ENCODE peak calls at places on chromosome 19, in seven cellular contexts. One of them, this sample, is unnamed. For H3K4me1, the result is how much of the 10 kb centered on the place peaks cover.

GRCh38 chr19:37218592-37218935 is 550 bp downstream of the ZNF383 start:
- DNase-seq in IMR-90: peak
- DNase-seq in pancreas: no peak
- DNase-seq in lung: no peak
- DNase-seq in upper lobe of left lung: no peak
- DNase-seq in A549: no peak
- DNase-seq in suprapubic skin: no peak
- DNase-seq in this sample: no peak

GRCh38 chr19:49091391-49092038 is 6.3 kb downstream of the SNRNP70 start:
- DNase-seq in upper lobe of left lung: no peak
- DNase-seq in A549: no peak
- DNase-seq in suprapubic skin: no peak
- DNase-seq in pancreas: no peak
- DNase-seq in IMR-90: no peak
- DNase-seq in lung: no peak
- DNase-seq in this sample: no peak

GRCh38 chr19:33963514-33963913 is 166.8 kb downstream of the KCTD15 start:
- DNase-seq in suprapubic skin: no peak
- DNase-seq in A549: no peak
- DNase-seq in upper lobe of left lung: no peak
- DNase-seq in pancreas: no peak
- DNase-seq in IMR-90: no peak
- DNase-seq in lung: no peak
- DNase-seq in this sample: no peak

GRCh38 chr19:47518139-47518538 is 3.3 kb upstream of the NAPA start:
- DNase-seq in upper lobe of left lung: no peak
- DNase-seq in lung: no peak
- DNase-seq in A549: no peak
- DNase-seq in IMR-90: no peak
- DNase-seq in suprapubic skin: no peak
- DNase-seq in pancreas: no peak
- DNase-seq in this sample: peak

GRCh38 chr19:12786149-12786870 is 5.0 kb upstream of the JUNB start:
- DNase-seq in pancreas: no peak
- DNase-seq in lung: peak
- DNase-seq in IMR-90: no peak
- DNase-seq in suprapubic skin: no peak
- DNase-seq in upper lobe of left lung: peak
- DNase-seq in A549: peak
- DNase-seq in this sample: no peak

GRCh38 chr19:45400192-45400591 is 4.7 kb downstream of the PPP1R13L start:
- DNase-seq in IMR-90: no peak
- DNase-seq in lung: no peak
- DNase-seq in pancreas: no peak
- DNase-seq in suprapubic skin: no peak
- DNase-seq in A549: no peak
- DNase-seq in upper lobe of left lung: no peak
- DNase-seq in this sample: no peak

GRCh38 chr19:40663712-40664692 is 26.4 kb downstream of the NUMBL start:
- DNase-seq in upper lobe of left lung: no peak
- DNase-seq in IMR-90: peak
- DNase-seq in lung: no peak
- DNase-seq in A549: no peak
- DNase-seq in pancreas: no peak
- DNase-seq in suprapubic skin: no peak
- DNase-seq in this sample: no peak

GRCh38 chr19:44597131-44597491 is 16.3 kb upstream of the IGSF23 start:
- DNase-seq in upper lobe of left lung: no peak
- DNase-seq in pancreas: no peak
- DNase-seq in A549: no peak
- DNase-seq in suprapubic skin: no peak
- DNase-seq in lung: no peak
- DNase-seq in IMR-90: no peak
- DNase-seq in this sample: no peak

GRCh38 chr19:2507109-2507508 is 31.2 kb downstream of the GADD45B start:
- DNase-seq in lung: peak
- DNase-seq in suprapubic skin: no peak
- DNase-seq in IMR-90: peak
- DNase-seq in pancreas: no peak
- DNase-seq in A549: peak
- DNase-seq in upper lobe of left lung: peak
- DNase-seq in this sample: no peak

GRCh38 chr19:49110567-49110966 is 3.6 kb upstream of the LIN7B start:
- DNase-seq in lung: no peak
- DNase-seq in upper lobe of left lung: no peak
- DNase-seq in pancreas: no peak
- DNase-seq in suprapubic skin: no peak
- DNase-seq in IMR-90: peak
- DNase-seq in A549: no peak
- DNase-seq in this sample: no peak

GRCh38 chr19:49988433-49988832 is 27.5 kb upstream of the SIGLEC11 start:
- DNase-seq in pancreas: peak
- DNase-seq in suprapubic skin: no peak
- DNase-seq in lung: no peak
- DNase-seq in upper lobe of left lung: no peak
- DNase-seq in IMR-90: peak
- DNase-seq in A549: no peak
- DNase-seq in this sample: no peak

GRCh38 chr19:5960005-5961001 is 17.6 kb downstream of the RANBP3 start:
- DNase-seq in upper lobe of left lung: no peak
- DNase-seq in lung: no peak
- DNase-seq in IMR-90: no peak
- DNase-seq in suprapubic skin: no peak
- DNase-seq in A549: no peak
- DNase-seq in pancreas: no peak
- DNase-seq in this sample: no peak

GRCh38 chr19:5191091-5191490 is 149.5 kb downstream of the PTPRS start:
- DNase-seq in suprapubic skin: no peak
- DNase-seq in upper lobe of left lung: no peak
- DNase-seq in A549: no peak
- DNase-seq in lung: no peak
- DNase-seq in pancreas: no peak
- DNase-seq in IMR-90: no peak
- DNase-seq in this sample: no peak

GRCh38 chr19:43425567-43426392 is 11.1 kb downstream of the TEX101 start:
- DNase-seq in upper lobe of left lung: no peak
- DNase-seq in lung: no peak
- DNase-seq in suprapubic skin: no peak
- DNase-seq in A549: peak
- DNase-seq in IMR-90: peak
- DNase-seq in pancreas: no peak
- DNase-seq in this sample: no peak

GRCh38 chr19:19643158-19644053 is at the start of gene GMIP:
- DNase-seq in upper lobe of left lung: peak
- DNase-seq in suprapubic skin: no peak
- DNase-seq in A549: peak
- DNase-seq in IMR-90: peak
- DNase-seq in lung: peak
- DNase-seq in pancreas: peak
- DNase-seq in this sample: peak

GRCh38 chr19:33396701-33397535 is 23.4 kb downstream of the CEBPG start:
- DNase-seq in IMR-90: no peak
- DNase-seq in A549: no peak
- DNase-seq in lung: no peak
- DNase-seq in pancreas: peak
- DNase-seq in upper lobe of left lung: no peak
- DNase-seq in suprapubic skin: no peak
- DNase-seq in this sample: no peak

GRCh38 chr19:55153652-55154264 is 3.8 kb downstream of the TNNI3 start:
- DNase-seq in suprapubic skin: no peak
- DNase-seq in IMR-90: no peak
- DNase-seq in pancreas: no peak
- DNase-seq in lung: no peak
- DNase-seq in A549: peak
- DNase-seq in upper lobe of left lung: no peak
- DNase-seq in this sample: no peak

GRCh38 chr19:55158423-55158822 is 891 bp upstream of the TNNI3 start:
- DNase-seq in IMR-90: no peak
- DNase-seq in upper lobe of left lung: no peak
- DNase-seq in suprapubic skin: no peak
- DNase-seq in lung: no peak
- DNase-seq in A549: no peak
- DNase-seq in pancreas: no peak
- DNase-seq in this sample: no peak

GRCh38 chr19:55157064-55157908 is at the start of gene TNNI3:
- DNase-seq in suprapubic skin: no peak
- DNase-seq in A549: no peak
- DNase-seq in pancreas: no peak
- DNase-seq in lung: no peak
- DNase-seq in IMR-90: no peak
- DNase-seq in upper lobe of left lung: no peak
- DNase-seq in this sample: no peak

GRCh38 chr19:55158848-55159793 is 1.6 kb upstream of the TNNI3 start:
- DNase-seq in IMR-90: no peak
- DNase-seq in suprapubic skin: no peak
- DNase-seq in A549: peak
- DNase-seq in lung: no peak
- DNase-seq in pancreas: no peak
- DNase-seq in upper lobe of left lung: no peak
- DNase-seq in this sample: no peak

DNA sequence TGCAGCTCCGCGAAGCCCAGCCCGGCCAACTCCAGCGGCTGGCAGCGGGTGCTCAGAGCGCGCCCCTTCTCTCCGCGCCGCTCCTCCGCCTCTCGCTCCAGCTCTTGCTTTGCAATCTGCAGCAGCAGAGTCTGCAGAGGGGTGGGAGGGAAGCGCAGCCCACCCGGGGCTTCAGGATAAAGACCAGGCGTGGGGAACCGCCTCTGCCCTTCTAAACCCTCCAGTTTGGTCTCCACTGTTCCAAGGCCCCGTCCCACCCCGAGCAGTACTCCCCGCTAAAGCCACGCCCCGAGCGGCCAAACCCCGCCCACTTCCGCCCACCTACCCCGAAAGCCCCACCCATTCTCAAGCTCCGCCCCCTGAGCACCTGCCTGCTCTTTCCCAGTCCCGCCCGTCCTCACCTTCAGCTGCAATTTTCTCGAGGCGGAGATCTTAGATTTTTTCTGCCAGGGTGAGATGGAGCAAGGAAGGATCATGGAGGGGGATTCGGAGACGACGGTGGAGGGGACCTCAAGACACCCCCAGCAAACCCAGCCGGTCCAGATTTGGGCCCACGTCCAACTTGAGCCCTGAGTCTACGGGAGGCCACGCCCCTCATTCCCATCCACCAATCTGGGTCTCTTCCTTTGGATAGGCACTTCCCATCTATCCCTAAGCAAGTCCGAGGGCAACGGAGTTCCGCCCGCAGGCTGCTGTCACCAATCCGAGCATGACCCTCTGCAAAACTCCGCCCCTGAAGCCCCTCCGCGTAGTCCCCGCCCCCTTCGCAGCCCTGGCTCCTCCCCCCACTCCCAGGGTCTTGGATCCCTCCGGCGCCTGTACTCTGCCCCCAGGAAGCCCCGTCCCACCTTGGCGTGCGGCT is 1.1 kb downstream of the TNNI3 start:
- DNase-seq in upper lobe of left lung: peak
- DNase-seq in suprapubic skin: no peak
- DNase-seq in lung: peak
- DNase-seq in pancreas: peak
- DNase-seq in IMR-90: peak
- DNase-seq in A549: peak
- DNase-seq in this sample: no peak
- H3K4me1 ChIP-seq in upper lobe of left lung: under half
- H3K4me1 ChIP-seq in suprapubic skin: under half
- H3K4me1 ChIP-seq in lung: under half
- H3K4me1 ChIP-seq in pancreas: under half
- H3K4me1 ChIP-seq in IMR-90: under half
- H3K4me1 ChIP-seq in A549: under half
- H3K4me1 ChIP-seq in this sample: under half

GRCh38 chr19:17020823-17021222 is 5.8 kb downstream of the CPAMD8 start:
- DNase-seq in suprapubic skin: no peak
- DNase-seq in lung: no peak
- DNase-seq in pancreas: no peak
- DNase-seq in upper lobe of left lung: no peak
- DNase-seq in IMR-90: no peak
- DNase-seq in A549: peak
- DNase-seq in this sample: no peak
- H3K4me3 ChIP-seq in suprapubic skin: no peak
- H3K4me3 ChIP-seq in lung: no peak
- H3K4me3 ChIP-seq in pancreas: no peak
- H3K4me3 ChIP-seq in upper lobe of left lung: no peak
- H3K4me3 ChIP-seq in IMR-90: no peak
- H3K4me3 ChIP-seq in A549: no peak
- H3K4me3 ChIP-seq in this sample: no peak

GRCh38 chr19:53076984-53077383 is 26.2 kb downstream of the ZNF160 start:
- DNase-seq in pancreas: no peak
- DNase-seq in suprapubic skin: no peak
- DNase-seq in A549: peak
- DNase-seq in lung: no peak
- DNase-seq in IMR-90: peak
- DNase-seq in upper lobe of left lung: peak
- DNase-seq in this sample: no peak

GRCh38 chr19:53078668-53079067 is 24.6 kb downstream of the ZNF160 start:
- DNase-seq in A549: no peak
- DNase-seq in upper lobe of left lung: no peak
- DNase-seq in IMR-90: no peak
- DNase-seq in lung: no peak
- DNase-seq in suprapubic skin: no peak
- DNase-seq in pancreas: no peak
- DNase-seq in this sample: no peak

GRCh38 chr19:53082929-53083328 is 20.3 kb downstream of the ZNF160 start:
- DNase-seq in lung: no peak
- DNase-seq in suprapubic skin: no peak
- DNase-seq in A549: no peak
- DNase-seq in pancreas: no peak
- DNase-seq in upper lobe of left lung: no peak
- DNase-seq in IMR-90: no peak
- DNase-seq in this sample: no peak

DNA sequence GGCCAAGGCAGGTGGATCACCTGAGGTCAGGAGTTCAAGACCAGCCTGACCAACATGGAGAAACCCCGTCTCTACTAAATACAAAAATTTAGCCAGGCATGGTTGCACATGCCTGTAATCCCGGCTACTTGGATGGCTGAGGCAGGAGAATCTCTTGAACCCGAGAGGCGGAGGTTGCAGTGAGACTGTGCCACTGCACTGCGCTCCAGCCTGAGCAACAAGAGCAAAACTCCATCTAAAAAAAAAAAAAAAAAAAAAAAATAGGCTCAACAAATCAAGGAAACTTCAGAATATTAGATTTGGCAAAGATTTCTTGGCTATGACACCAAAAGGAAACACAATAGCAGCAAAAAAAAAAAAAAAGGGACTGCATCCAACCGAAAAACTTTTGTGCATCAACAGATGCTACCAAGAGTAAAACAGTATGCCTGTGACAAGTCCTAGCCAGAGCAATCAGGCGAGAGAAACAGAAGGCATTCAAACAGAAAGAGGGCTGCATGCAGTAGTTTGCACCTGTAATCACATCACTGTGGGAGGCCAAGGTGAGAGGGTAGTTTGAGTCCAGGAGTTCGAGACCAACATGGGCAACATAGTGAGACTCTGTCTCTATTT is 23.8 kb downstream of the ZNF160 start:
- DNase-seq in upper lobe of left lung: no peak
- DNase-seq in IMR-90: no peak
- DNase-seq in pancreas: no peak
- DNase-seq in lung: no peak
- DNase-seq in suprapubic skin: no peak
- DNase-seq in A549: no peak
- DNase-seq in this sample: no peak
- H3K4me1 ChIP-seq in upper lobe of left lung: under half
- H3K4me1 ChIP-seq in IMR-90: under half
- H3K4me1 ChIP-seq in pancreas: under half
- H3K4me1 ChIP-seq in lung: under half
- H3K4me1 ChIP-seq in suprapubic skin: under half
- H3K4me1 ChIP-seq in A549: under half
- H3K4me1 ChIP-seq in this sample: under half

GRCh38 chr19:496333-496634 is at the start of gene MADCAM1:
- DNase-seq in A549: no peak
- DNase-seq in IMR-90: no peak
- DNase-seq in lung: no peak
- DNase-seq in suprapubic skin: no peak
- DNase-seq in pancreas: peak
- DNase-seq in upper lobe of left lung: no peak
- DNase-seq in this sample: no peak
- H3K4me3 ChIP-seq in A549: peak
- H3K4me3 ChIP-seq in IMR-90: no peak
- H3K4me3 ChIP-seq in lung: no peak
- H3K4me3 ChIP-seq in suprapubic skin: peak
- H3K4me3 ChIP-seq in pancreas: no peak
- H3K4me3 ChIP-seq in upper lobe of left lung: no peak
- H3K4me3 ChIP-seq in this sample: no peak